ENCODE peak calls at places on chromosomes 11 and 22, in seven cellular contexts. One of them, this sample, is unnamed. For H3K9me3 and H3K36me3, the result is how much of the 10 kb centered on the place peaks cover.

GRCh38 chr11:101706541-101706940 is 122.7 kb upstream of the TRPC6 start:
- DNase-seq in neural progenitor cell: no peak
- DNase-seq in neuronal stem cell: no peak
- DNase-seq in left ventricle myocardium inferior: no peak
- DNase-seq in fibroblast of lung: peak
- DNase-seq in PC-3: peak
- DNase-seq in stomach: no peak
- DNase-seq in this sample: no peak

GRCh38 chr11:113396693-113397092 is 9.1 kb downstream of the ANKK1 start:
- DNase-seq in neural progenitor cell: no peak
- DNase-seq in neuronal stem cell: no peak
- DNase-seq in left ventricle myocardium inferior: no peak
- DNase-seq in fibroblast of lung: no peak
- DNase-seq in PC-3: no peak
- DNase-seq in stomach: no peak
- DNase-seq in this sample: no peak

GRCh38 chr11:44258190-44258489 is 51.8 kb downstream of the ALX4 start:
- DNase-seq in neural progenitor cell: no peak
- DNase-seq in neuronal stem cell: no peak
- DNase-seq in left ventricle myocardium inferior: no peak
- DNase-seq in fibroblast of lung: no peak
- DNase-seq in PC-3: no peak
- DNase-seq in stomach: no peak
- DNase-seq in this sample: no peak

GRCh38 chr11:17864478-17864941 is 129.9 kb downstream of the KCNC1 start:
- DNase-seq in neural progenitor cell: peak
- DNase-seq in neuronal stem cell: no peak
- DNase-seq in left ventricle myocardium inferior: no peak
- DNase-seq in fibroblast of lung: no peak
- DNase-seq in PC-3: peak
- DNase-seq in stomach: peak
- DNase-seq in this sample: no peak

GRCh38 chr11:7278314-7278917 is 26.7 kb downstream of the SYT9 start:
- DNase-seq in neural progenitor cell: peak
- DNase-seq in neuronal stem cell: peak
- DNase-seq in left ventricle myocardium inferior: no peak
- DNase-seq in fibroblast of lung: peak
- DNase-seq in PC-3: peak
- DNase-seq in stomach: no peak
- DNase-seq in this sample: no peak

GRCh38 chr11:118602331-118602730 is 5.1 kb upstream of the PHLDB1 start:
- DNase-seq in neural progenitor cell: no peak
- DNase-seq in neuronal stem cell: no peak
- DNase-seq in left ventricle myocardium inferior: peak
- DNase-seq in fibroblast of lung: peak
- DNase-seq in PC-3: no peak
- DNase-seq in stomach: peak
- DNase-seq in this sample: no peak

GRCh38 chr22:23215294-23216204 is 35.2 kb downstream of the BCR start:
- DNase-seq in neural progenitor cell: no peak
- DNase-seq in neuronal stem cell: no peak
- DNase-seq in left ventricle myocardium inferior: no peak
- DNase-seq in fibroblast of lung: no peak
- DNase-seq in PC-3: peak
- DNase-seq in stomach: peak
- DNase-seq in this sample: no peak

GRCh38 chr22:44932493-44932892 is 77.3 kb downstream of the PHF21B start:
- DNase-seq in neural progenitor cell: no peak
- DNase-seq in neuronal stem cell: no peak
- DNase-seq in left ventricle myocardium inferior: no peak
- DNase-seq in fibroblast of lung: no peak
- DNase-seq in PC-3: no peak
- DNase-seq in stomach: no peak
- DNase-seq in this sample: no peak

GRCh38 chr11:119338318-119338890 is 2.3 kb downstream of the C1QTNF5 start:
- DNase-seq in neural progenitor cell: peak
- DNase-seq in neuronal stem cell: peak
- DNase-seq in left ventricle myocardium inferior: peak
- DNase-seq in fibroblast of lung: no peak
- DNase-seq in PC-3: peak
- DNase-seq in stomach: peak
- DNase-seq in this sample: no peak

GRCh38 chr22:45516923-45517675 is 14.4 kb downstream of the FBLN1 start:
- DNase-seq in neural progenitor cell: peak
- DNase-seq in neuronal stem cell: no peak
- DNase-seq in left ventricle myocardium inferior: no peak
- DNase-seq in fibroblast of lung: peak
- DNase-seq in PC-3: no peak
- DNase-seq in stomach: no peak
- DNase-seq in this sample: no peak

GRCh38 chr11:955154-956049 is 29.7 kb downstream of the AP2A2 start:
- DNase-seq in neural progenitor cell: no peak
- DNase-seq in neuronal stem cell: no peak
- DNase-seq in left ventricle myocardium inferior: no peak
- DNase-seq in fibroblast of lung: no peak
- DNase-seq in PC-3: peak
- DNase-seq in stomach: no peak
- DNase-seq in this sample: no peak

GRCh38 chr11:16410479-16410878 is 54.1 kb upstream of the SOX6 start:
- DNase-seq in neural progenitor cell: no peak
- DNase-seq in neuronal stem cell: no peak
- DNase-seq in left ventricle myocardium inferior: no peak
- DNase-seq in fibroblast of lung: no peak
- DNase-seq in PC-3: no peak
- DNase-seq in stomach: no peak
- DNase-seq in this sample: no peak

GRCh38 chr11:126776125-126776524 is 224.4 kb downstream of the KIRREL3 start:
- DNase-seq in neural progenitor cell: no peak
- DNase-seq in neuronal stem cell: no peak
- DNase-seq in left ventricle myocardium inferior: no peak
- DNase-seq in fibroblast of lung: no peak
- DNase-seq in PC-3: no peak
- DNase-seq in stomach: no peak
- DNase-seq in this sample: no peak

GRCh38 chr11:100791103-100791502 is 104.0 kb downstream of the ARHGAP42 start:
- DNase-seq in neural progenitor cell: no peak
- DNase-seq in neuronal stem cell: no peak
- DNase-seq in left ventricle myocardium inferior: no peak
- DNase-seq in fibroblast of lung: no peak
- DNase-seq in PC-3: no peak
- DNase-seq in stomach: no peak
- DNase-seq in this sample: peak

GRCh38 chr11:26134481-26135355 is 197.2 kb upstream of the ANO3 start:
- DNase-seq in neural progenitor cell: peak
- DNase-seq in neuronal stem cell: peak
- DNase-seq in left ventricle myocardium inferior: no peak
- DNase-seq in fibroblast of lung: peak
- DNase-seq in PC-3: peak
- DNase-seq in stomach: no peak
- DNase-seq in this sample: no peak

GRCh38 chr22:41699264-41700104 is at the start of gene MEI1:
- DNase-seq in neural progenitor cell: peak
- DNase-seq in neuronal stem cell: no peak
- DNase-seq in left ventricle myocardium inferior: peak
- DNase-seq in fibroblast of lung: peak
- DNase-seq in PC-3: no peak
- DNase-seq in stomach: peak
- DNase-seq in this sample: no peak

GRCh38 chr11:106553304-106553703 is 465.0 kb downstream of the GUCY1A2 start:
- DNase-seq in neural progenitor cell: no peak
- DNase-seq in neuronal stem cell: no peak
- DNase-seq in left ventricle myocardium inferior: no peak
- DNase-seq in fibroblast of lung: no peak
- DNase-seq in PC-3: no peak
- DNase-seq in stomach: no peak
- DNase-seq in this sample: no peak

GRCh38 chr11:84316866-84317560 is 1030.8 kb upstream of the CCDC90B start:
- DNase-seq in neural progenitor cell: peak
- DNase-seq in neuronal stem cell: peak
- DNase-seq in left ventricle myocardium inferior: no peak
- DNase-seq in fibroblast of lung: peak
- DNase-seq in PC-3: peak
- DNase-seq in stomach: no peak
- DNase-seq in this sample: peak

GRCh38 chr11:533586-534196 is 1.7 kb downstream of the HRAS start:
- DNase-seq in neural progenitor cell: no peak
- DNase-seq in neuronal stem cell: no peak
- DNase-seq in left ventricle myocardium inferior: no peak
- DNase-seq in fibroblast of lung: no peak
- DNase-seq in PC-3: no peak
- DNase-seq in stomach: no peak
- DNase-seq in this sample: no peak

GRCh38 chr11:2825261-2825885 is 60.2 kb downstream of the CDKN1C start:
- DNase-seq in neural progenitor cell: no peak
- DNase-seq in neuronal stem cell: no peak
- DNase-seq in left ventricle myocardium inferior: peak
- DNase-seq in fibroblast of lung: peak
- DNase-seq in PC-3: peak
- DNase-seq in stomach: peak
- DNase-seq in this sample: no peak
- H3K9me3 ChIP-seq in neural progenitor cell: under half
- H3K9me3 ChIP-seq in neuronal stem cell: under half
- H3K9me3 ChIP-seq in left ventricle myocardium inferior: under half
- H3K9me3 ChIP-seq in fibroblast of lung: under half
- H3K9me3 ChIP-seq in PC-3: under half
- H3K9me3 ChIP-seq in stomach: under half
- H3K9me3 ChIP-seq in this sample: under half

GRCh38 chr11:27495710-27496300 is 10.8 kb downstream of the LIN7C start:
- DNase-seq in neural progenitor cell: no peak
- DNase-seq in neuronal stem cell: no peak
- DNase-seq in left ventricle myocardium inferior: no peak
- DNase-seq in fibroblast of lung: no peak
- DNase-seq in PC-3: no peak
- DNase-seq in stomach: no peak
- DNase-seq in this sample: no peak

GRCh38 chr11:27501102-27501501 is 5.5 kb downstream of the LIN7C start:
- DNase-seq in neural progenitor cell: no peak
- DNase-seq in neuronal stem cell: no peak
- DNase-seq in left ventricle myocardium inferior: no peak
- DNase-seq in fibroblast of lung: no peak
- DNase-seq in PC-3: no peak
- DNase-seq in stomach: no peak
- DNase-seq in this sample: no peak

GRCh38 chr11:27497284-27497866 is 9.2 kb downstream of the LIN7C start:
- DNase-seq in neural progenitor cell: no peak
- DNase-seq in neuronal stem cell: no peak
- DNase-seq in left ventricle myocardium inferior: no peak
- DNase-seq in fibroblast of lung: peak
- DNase-seq in PC-3: peak
- DNase-seq in stomach: no peak
- DNase-seq in this sample: no peak

GRCh38 chr11:27496461-27496860 is 10.1 kb downstream of the LIN7C start:
- DNase-seq in neural progenitor cell: no peak
- DNase-seq in neuronal stem cell: no peak
- DNase-seq in left ventricle myocardium inferior: no peak
- DNase-seq in fibroblast of lung: peak
- DNase-seq in PC-3: no peak
- DNase-seq in stomach: no peak
- DNase-seq in this sample: no peak

GRCh38 chr11:27497911-27498310 is 8.7 kb downstream of the LIN7C start:
- DNase-seq in neural progenitor cell: no peak
- DNase-seq in neuronal stem cell: no peak
- DNase-seq in left ventricle myocardium inferior: no peak
- DNase-seq in fibroblast of lung: no peak
- DNase-seq in PC-3: no peak
- DNase-seq in stomach: no peak
- DNase-seq in this sample: no peak
- H3K36me3 ChIP-seq in neural progenitor cell: under half
- H3K36me3 ChIP-seq in neuronal stem cell: half or more
- H3K36me3 ChIP-seq in left ventricle myocardium inferior: half or more
- H3K36me3 ChIP-seq in fibroblast of lung: under half
- H3K36me3 ChIP-seq in PC-3: half or more
- H3K36me3 ChIP-seq in stomach: half or more
- H3K36me3 ChIP-seq in this sample: half or more

GRCh38 chr22:16961477-16962186 is 46.4 kb downstream of the GAB4 start:
- DNase-seq in neural progenitor cell: no peak
- DNase-seq in neuronal stem cell: no peak
- DNase-seq in left ventricle myocardium inferior: no peak
- DNase-seq in fibroblast of lung: no peak
- DNase-seq in PC-3: no peak
- DNase-seq in stomach: no peak
- DNase-seq in this sample: no peak
- H3K9me3 ChIP-seq in neural progenitor cell: under half
- H3K9me3 ChIP-seq in neuronal stem cell: half or more
- H3K9me3 ChIP-seq in left ventricle myocardium inferior: under half
- H3K9me3 ChIP-seq in fibroblast of lung: under half
- H3K9me3 ChIP-seq in PC-3: under half
- H3K9me3 ChIP-seq in stomach: under half
- H3K9me3 ChIP-seq in this sample: under half

DNA sequence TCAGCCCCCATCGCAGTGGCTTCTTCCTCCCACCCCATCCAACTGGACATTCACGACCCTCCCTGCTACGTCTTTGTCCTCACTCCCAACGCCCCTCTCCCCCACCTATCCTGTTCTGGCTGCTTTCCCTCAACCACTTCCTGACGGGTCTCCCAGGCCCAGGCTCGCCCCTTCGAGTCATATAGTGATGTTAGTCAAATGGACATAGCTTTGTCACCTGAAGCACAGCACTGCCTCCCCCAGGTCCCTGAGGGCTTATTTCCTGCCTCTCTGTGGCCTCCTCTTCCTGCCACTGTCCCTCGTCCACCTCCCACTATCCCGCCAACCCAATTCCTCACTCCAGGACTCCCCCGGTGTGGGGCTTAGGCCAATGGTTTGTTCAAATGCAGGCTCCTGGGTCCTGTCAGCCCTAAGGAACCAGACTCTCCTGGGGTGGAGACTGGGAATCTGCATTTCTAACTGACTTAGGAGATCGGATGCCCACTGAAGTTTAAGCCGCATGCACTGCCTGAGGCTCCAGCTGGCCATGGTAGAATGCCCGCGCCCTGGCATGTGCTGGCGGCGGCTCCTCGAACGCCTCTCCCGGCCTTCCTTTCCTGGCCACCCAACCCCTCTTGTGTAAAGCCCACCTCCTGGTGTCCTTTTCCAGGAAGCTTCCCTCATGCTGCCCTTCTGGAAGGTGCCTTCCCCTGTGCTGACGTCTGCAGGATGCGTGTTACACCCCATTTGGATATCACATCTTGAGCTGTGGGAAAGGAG is 18.3 kb downstream of the SUN2 start:
- DNase-seq in neural progenitor cell: no peak
- DNase-seq in neuronal stem cell: no peak
- DNase-seq in left ventricle myocardium inferior: no peak
- DNase-seq in fibroblast of lung: no peak
- DNase-seq in PC-3: peak
- DNase-seq in stomach: no peak
- DNase-seq in this sample: no peak
- H3K36me3 ChIP-seq in neural progenitor cell: under half
- H3K36me3 ChIP-seq in neuronal stem cell: half or more
- H3K36me3 ChIP-seq in left ventricle myocardium inferior: half or more
- H3K36me3 ChIP-seq in fibroblast of lung: half or more
- H3K36me3 ChIP-seq in PC-3: under half
- H3K36me3 ChIP-seq in stomach: half or more
- H3K36me3 ChIP-seq in this sample: half or more

DNA sequence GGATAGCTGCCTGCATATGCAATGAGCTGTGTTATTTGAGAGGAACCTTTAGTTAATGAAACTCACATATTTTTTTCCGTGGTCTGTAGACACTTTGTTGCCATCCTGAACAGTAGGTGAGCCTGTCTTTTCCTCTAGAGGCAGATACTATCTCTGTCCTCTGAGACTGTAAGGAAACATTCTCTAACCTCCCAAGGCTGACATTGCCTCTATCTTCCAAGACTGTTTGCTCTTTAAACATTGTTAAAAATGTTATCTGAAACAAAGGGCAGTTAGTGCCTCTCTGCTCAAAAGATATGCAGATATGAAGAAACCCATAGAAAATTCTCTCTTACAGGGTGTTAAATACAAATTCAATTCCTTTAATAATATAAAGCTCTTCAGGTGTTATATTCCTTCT is 963.8 kb upstream of the CNTN5 start:
- DNase-seq in neural progenitor cell: no peak
- DNase-seq in neuronal stem cell: no peak
- DNase-seq in left ventricle myocardium inferior: no peak
- DNase-seq in fibroblast of lung: no peak
- DNase-seq in PC-3: no peak
- DNase-seq in stomach: no peak
- DNase-seq in this sample: no peak
- H3K9me3 ChIP-seq in neural progenitor cell: under half
- H3K9me3 ChIP-seq in neuronal stem cell: under half
- H3K9me3 ChIP-seq in left ventricle myocardium inferior: under half
- H3K9me3 ChIP-seq in fibroblast of lung: under half
- H3K9me3 ChIP-seq in PC-3: under half
- H3K9me3 ChIP-seq in stomach: under half
- H3K9me3 ChIP-seq in this sample: under half